ENCODE peak calls at places on chromosomes 2 and 18, in four cellular contexts. T, O, V and G are unnamed samples.

GRCh38 chr2:66845307-66845706 is 410.4 kb downstream of the MEIS1 start:
- DNase-seq in T (no peak), O (no peak), V (no peak), G (no peak)

GRCh38 chr2:29241955-29242565 is 126.8 kb downstream of the CLIP4 start:
- DNase-seq in T (no peak), O (no peak), V (no peak), G (no peak)

GRCh38 chr2:17821080-17821479 is 4.8 kb downstream of the MSGN1 start:
- DNase-seq in T (no peak), O (no peak), V (no peak), G (peak)

GRCh38 chr2:938181-939005 is 12.3 kb upstream of the SNTG2 start:
- DNase-seq in T (no peak), O (no peak), V (no peak), G (no peak)

GRCh38 chr2:81266106-81266505 is 961.6 kb upstream of the LRRTM1 start:
- DNase-seq in T (no peak), O (no peak), V (no peak), G (no peak)

GRCh38 chr2:47218066-47218581 is 63.0 kb upstream of the STPG4 start:
- DNase-seq in T (no peak), O (no peak), V (no peak), G (peak)

GRCh38 chr18:59123588-59124369 is 15.9 kb upstream of the SEC11C start:
- DNase-seq in T (no peak), O (no peak), V (no peak), G (peak)

GRCh38 chr2:19607400-19607799 is 249.0 kb upstream of the OSR1 start:
- DNase-seq in T (no peak), O (no peak), V (no peak), G (no peak)

GRCh38 chr2:23422089-23423061 is 37.4 kb downstream of the KLHL29 start:
- DNase-seq in T (no peak), O (no peak), V (peak), G (peak)